ENCODE peak calls at places on chromosomes 6 and 20, in seven cellular contexts. One of them, this sample, is unnamed.

GRCh38 chr6:82248233-82248735 is 740 bp upstream of the IBTK start:
- DNase-seq in ascending aorta: no peak
- DNase-seq in adrenal gland: no peak
- DNase-seq in keratinocyte: no peak
- DNase-seq in psoas muscle: no peak
- DNase-seq in stomach: peak; percentile 31
- DNase-seq in endothelial cell of umbilical vein: no peak
- DNase-seq in this sample: peak; percentile 48

GRCh38 chr20:62523473-62524203 is 47.8 kb upstream of the GATA5 start:
- DNase-seq in ascending aorta: no peak
- DNase-seq in adrenal gland: no peak
- DNase-seq in keratinocyte: no peak
- DNase-seq in psoas muscle: no peak
- DNase-seq in stomach: no peak
- DNase-seq in endothelial cell of umbilical vein: no peak
- DNase-seq in this sample: no peak

GRCh38 chr6:74891358-74891811 is 314.5 kb downstream of the COL12A1 start:
- DNase-seq in ascending aorta: no peak
- DNase-seq in adrenal gland: no peak
- DNase-seq in keratinocyte: no peak
- DNase-seq in psoas muscle: no peak
- DNase-seq in stomach: no peak
- DNase-seq in endothelial cell of umbilical vein: no peak
- DNase-seq in this sample: no peak

GRCh38 chr6:167093922-167094432 is 28.9 kb upstream of the CCR6 start:
- DNase-seq in ascending aorta: no peak
- DNase-seq in adrenal gland: no peak
- DNase-seq in keratinocyte: no peak
- DNase-seq in psoas muscle: peak; percentile 62
- DNase-seq in stomach: no peak
- DNase-seq in endothelial cell of umbilical vein: no peak
- DNase-seq in this sample: no peak

GRCh38 chr6:389622-390021 is 1.9 kb upstream of the IRF4 start:
- DNase-seq in ascending aorta: no peak
- DNase-seq in adrenal gland: no peak
- DNase-seq in keratinocyte: no peak
- DNase-seq in psoas muscle: no peak
- DNase-seq in stomach: no peak
- DNase-seq in endothelial cell of umbilical vein: no peak
- DNase-seq in this sample: peak; percentile 35

GRCh38 chr6:11218077-11218392 is 14.4 kb downstream of the NEDD9 start:
- DNase-seq in ascending aorta: no peak
- DNase-seq in adrenal gland: no peak
- DNase-seq in keratinocyte: no peak
- DNase-seq in psoas muscle: no peak
- DNase-seq in stomach: no peak
- DNase-seq in endothelial cell of umbilical vein: no peak
- DNase-seq in this sample: no peak

GRCh38 chr6:39499053-39499452 is 176.6 kb upstream of the KCNK16 start:
- DNase-seq in ascending aorta: no peak
- DNase-seq in adrenal gland: no peak
- DNase-seq in keratinocyte: no peak
- DNase-seq in psoas muscle: no peak
- DNase-seq in stomach: no peak
- DNase-seq in endothelial cell of umbilical vein: no peak
- DNase-seq in this sample: no peak

GRCh38 chr20:7926767-7927166 is 13.5 kb downstream of the HAO1 start:
- DNase-seq in ascending aorta: no peak
- DNase-seq in adrenal gland: no peak
- DNase-seq in keratinocyte: no peak
- DNase-seq in psoas muscle: no peak
- DNase-seq in stomach: no peak
- DNase-seq in endothelial cell of umbilical vein: peak; percentile 75
- DNase-seq in this sample: peak; percentile 57

GRCh38 chr6:43809417-43810305 is 39.6 kb downstream of the VEGFA start:
- DNase-seq in ascending aorta: no peak
- DNase-seq in adrenal gland: no peak
- DNase-seq in keratinocyte: no peak
- DNase-seq in psoas muscle: no peak
- DNase-seq in stomach: peak; percentile 60
- DNase-seq in endothelial cell of umbilical vein: peak; percentile 2
- DNase-seq in this sample: peak; percentile 80

GRCh38 chr20:38534756-38535155 is 46.2 kb upstream of the ADIG start:
- DNase-seq in ascending aorta: no peak
- DNase-seq in adrenal gland: no peak
- DNase-seq in keratinocyte: no peak
- DNase-seq in psoas muscle: no peak
- DNase-seq in stomach: no peak
- DNase-seq in endothelial cell of umbilical vein: no peak
- DNase-seq in this sample: no peak

GRCh38 chr6:17042422-17043147 is 59.3 kb upstream of the STMND1 start:
- DNase-seq in ascending aorta: no peak
- DNase-seq in adrenal gland: peak; percentile 59
- DNase-seq in keratinocyte: peak; percentile 17
- DNase-seq in psoas muscle: no peak
- DNase-seq in stomach: no peak
- DNase-seq in endothelial cell of umbilical vein: peak; percentile 80
- DNase-seq in this sample: peak; percentile 55
- H3K4me3 ChIP-seq in ascending aorta: no peak overlapping the region
- H3K4me3 ChIP-seq in adrenal gland: no peak overlapping the region
- H3K4me3 ChIP-seq in keratinocyte: no peak overlapping the region
- H3K4me3 ChIP-seq in psoas muscle: no peak overlapping the region
- H3K4me3 ChIP-seq in stomach: no peak overlapping the region
- H3K4me3 ChIP-seq in endothelial cell of umbilical vein: no peak overlapping the region
- H3K4me3 ChIP-seq in this sample: no peak overlapping the region

GRCh38 chr20:29409833-29410804 is 1847.3 kb upstream of the DEFB115 start:
- DNase-seq in ascending aorta: no peak
- DNase-seq in adrenal gland: no peak
- DNase-seq in keratinocyte: no peak
- DNase-seq in psoas muscle: peak; percentile 49
- DNase-seq in stomach: no peak
- DNase-seq in endothelial cell of umbilical vein: no peak
- DNase-seq in this sample: no peak
- H3K4me3 ChIP-seq in ascending aorta: no peak overlapping the region
- H3K4me3 ChIP-seq in adrenal gland: no peak overlapping the region
- H3K4me3 ChIP-seq in keratinocyte: no peak overlapping the region
- H3K4me3 ChIP-seq in psoas muscle: no peak overlapping the region
- H3K4me3 ChIP-seq in stomach: no peak overlapping the region
- H3K4me3 ChIP-seq in endothelial cell of umbilical vein: no peak overlapping the region
- H3K4me3 ChIP-seq in this sample: no peak overlapping the region

GRCh38 chr6:100463685-100464161 is 998 bp downstream of the SIM1 start:
- DNase-seq in ascending aorta: no peak
- DNase-seq in adrenal gland: no peak
- DNase-seq in keratinocyte: no peak
- DNase-seq in psoas muscle: no peak
- DNase-seq in stomach: no peak
- DNase-seq in endothelial cell of umbilical vein: peak; percentile 21
- DNase-seq in this sample: no peak
- H3K4me3 ChIP-seq in ascending aorta: no peak overlapping the region
- H3K4me3 ChIP-seq in adrenal gland: no peak overlapping the region
- H3K4me3 ChIP-seq in keratinocyte: no peak overlapping the region
- H3K4me3 ChIP-seq in psoas muscle: peak overlapping the region; percentile 84
- H3K4me3 ChIP-seq in stomach: no peak overlapping the region
- H3K4me3 ChIP-seq in endothelial cell of umbilical vein: no peak overlapping the region
- H3K4me3 ChIP-seq in this sample: no peak overlapping the region

GRCh38 chr6:137102050-137102848 is 57.5 kb upstream of the IL20RA start:
- DNase-seq in ascending aorta: no peak
- DNase-seq in adrenal gland: no peak
- DNase-seq in keratinocyte: peak; percentile 33
- DNase-seq in psoas muscle: no peak
- DNase-seq in stomach: no peak
- DNase-seq in endothelial cell of umbilical vein: no peak
- DNase-seq in this sample: no peak
- H3K4me3 ChIP-seq in ascending aorta: no peak overlapping the region
- H3K4me3 ChIP-seq in adrenal gland: no peak overlapping the region
- H3K4me3 ChIP-seq in keratinocyte: no peak overlapping the region
- H3K4me3 ChIP-seq in psoas muscle: no peak overlapping the region
- H3K4me3 ChIP-seq in stomach: no peak overlapping the region
- H3K4me3 ChIP-seq in endothelial cell of umbilical vein: no peak overlapping the region
- H3K4me3 ChIP-seq in this sample: no peak overlapping the region

GRCh38 chr6:36272234-36272633 is 2.4 kb downstream of the PNPLA1 start:
- DNase-seq in ascending aorta: no peak
- DNase-seq in adrenal gland: no peak
- DNase-seq in keratinocyte: no peak
- DNase-seq in psoas muscle: no peak
- DNase-seq in stomach: no peak
- DNase-seq in endothelial cell of umbilical vein: no peak
- DNase-seq in this sample: no peak

GRCh38 chr6:36266913-36267644 is 2.8 kb upstream of the PNPLA1 start:
- DNase-seq in ascending aorta: no peak
- DNase-seq in adrenal gland: no peak
- DNase-seq in keratinocyte: no peak
- DNase-seq in psoas muscle: no peak
- DNase-seq in stomach: no peak
- DNase-seq in endothelial cell of umbilical vein: peak; percentile 49
- DNase-seq in this sample: no peak

GRCh38 chr6:36267731-36268477 is 2.0 kb upstream of the PNPLA1 start:
- DNase-seq in ascending aorta: no peak
- DNase-seq in adrenal gland: no peak
- DNase-seq in keratinocyte: no peak
- DNase-seq in psoas muscle: no peak
- DNase-seq in stomach: no peak
- DNase-seq in endothelial cell of umbilical vein: no peak
- DNase-seq in this sample: no peak

GRCh38 chr6:36268478-36269248 is 1.2 kb upstream of the PNPLA1 start:
- DNase-seq in ascending aorta: no peak
- DNase-seq in adrenal gland: peak; percentile 74
- DNase-seq in keratinocyte: no peak
- DNase-seq in psoas muscle: no peak
- DNase-seq in stomach: peak; percentile 44
- DNase-seq in endothelial cell of umbilical vein: no peak
- DNase-seq in this sample: peak; percentile 33

DNA sequence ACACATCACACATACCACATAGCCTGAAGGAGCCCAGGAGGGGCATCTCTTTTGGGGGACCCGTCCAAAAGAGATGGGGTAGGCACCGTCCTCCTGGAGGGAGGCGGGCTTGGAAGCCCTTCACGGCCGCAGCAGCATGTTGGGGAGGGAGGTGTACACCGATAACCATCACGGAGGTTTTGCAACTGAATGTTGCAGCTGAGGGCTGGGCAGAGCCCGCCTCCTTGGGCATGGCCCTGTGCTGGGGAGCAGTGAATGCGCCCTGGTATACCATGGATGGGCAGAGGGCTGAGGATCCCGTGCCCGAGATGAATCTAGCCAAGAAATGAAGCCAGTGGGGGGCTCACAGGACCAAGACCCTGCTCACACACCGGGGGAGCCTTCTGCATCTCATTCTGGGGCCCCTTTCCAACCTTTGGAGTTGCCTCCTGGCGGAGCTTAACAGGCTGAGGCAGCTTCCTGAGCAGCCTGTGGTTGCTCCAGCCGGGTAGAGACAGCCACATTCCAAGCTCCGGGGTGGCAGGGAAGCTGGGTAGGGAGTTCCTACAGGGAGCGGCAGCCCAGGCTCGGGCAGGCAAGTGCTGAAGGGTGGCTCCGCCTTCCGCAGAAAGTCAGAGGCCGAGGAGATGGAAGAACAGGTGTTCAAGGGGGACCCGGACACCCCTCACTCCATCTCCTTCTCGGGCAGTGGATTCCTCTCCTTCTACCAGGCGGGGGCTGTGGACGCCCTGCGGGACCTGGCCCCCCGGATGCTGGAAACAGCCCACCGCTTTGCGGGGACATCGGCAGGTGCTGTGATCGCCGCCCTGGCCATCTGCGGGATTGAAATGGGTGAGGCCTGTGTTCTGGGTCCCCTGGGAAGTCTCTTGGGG is at the start of gene PNPLA1:
- DNase-seq in ascending aorta: no peak
- DNase-seq in adrenal gland: no peak
- DNase-seq in keratinocyte: no peak
- DNase-seq in psoas muscle: no peak
- DNase-seq in stomach: no peak
- DNase-seq in endothelial cell of umbilical vein: no peak
- DNase-seq in this sample: no peak
- H3K4me3 ChIP-seq in ascending aorta: no peak within 1 kb of the TSS
- H3K4me3 ChIP-seq in adrenal gland: no peak within 1 kb of the TSS
- H3K4me3 ChIP-seq in keratinocyte: peak within 1 kb of the TSS; percentile 32
- H3K4me3 ChIP-seq in psoas muscle: no peak within 1 kb of the TSS
- H3K4me3 ChIP-seq in stomach: no peak within 1 kb of the TSS
- H3K4me3 ChIP-seq in endothelial cell of umbilical vein: no peak within 1 kb of the TSS
- H3K4me3 ChIP-seq in this sample: no peak within 1 kb of the TSS

DNA sequence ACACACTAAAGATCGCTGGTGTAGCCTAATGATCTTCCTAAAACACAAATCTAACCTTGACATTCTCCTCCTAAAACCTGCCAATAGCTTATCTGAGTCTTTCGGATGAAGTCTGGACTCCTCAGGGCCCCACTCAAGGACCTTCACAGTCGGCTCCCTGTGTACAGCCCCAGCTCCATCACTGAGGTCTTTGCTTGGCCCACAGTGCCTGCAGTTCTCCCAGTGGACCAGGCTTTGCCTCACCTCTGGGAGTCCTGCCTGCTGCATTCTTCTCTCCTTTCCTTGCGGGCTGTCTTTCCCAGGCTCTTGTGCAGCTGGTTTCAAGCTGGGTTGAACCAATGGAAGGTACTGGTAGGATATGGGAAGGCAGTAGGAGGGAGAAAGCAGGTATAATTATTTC is 122.6 kb upstream of the FERMT1 start:
- DNase-seq in ascending aorta: no peak
- DNase-seq in adrenal gland: no peak
- DNase-seq in keratinocyte: no peak
- DNase-seq in psoas muscle: no peak
- DNase-seq in stomach: no peak
- DNase-seq in endothelial cell of umbilical vein: no peak
- DNase-seq in this sample: no peak
- H3K4me3 ChIP-seq in ascending aorta: no peak overlapping the region
- H3K4me3 ChIP-seq in adrenal gland: no peak overlapping the region
- H3K4me3 ChIP-seq in keratinocyte: no peak overlapping the region
- H3K4me3 ChIP-seq in psoas muscle: no peak overlapping the region
- H3K4me3 ChIP-seq in stomach: no peak overlapping the region
- H3K4me3 ChIP-seq in endothelial cell of umbilical vein: no peak overlapping the region
- H3K4me3 ChIP-seq in this sample: no peak overlapping the region

GRCh38 chr6:25165817-25166216 is 113.4 kb upstream of the CARMIL1 start:
- DNase-seq in ascending aorta: no peak
- DNase-seq in adrenal gland: no peak
- DNase-seq in keratinocyte: no peak
- DNase-seq in psoas muscle: no peak
- DNase-seq in stomach: no peak
- DNase-seq in endothelial cell of umbilical vein: no peak
- DNase-seq in this sample: no peak
- H3K4me3 ChIP-seq in ascending aorta: no peak overlapping the region
- H3K4me3 ChIP-seq in adrenal gland: no peak overlapping the region
- H3K4me3 ChIP-seq in keratinocyte: no peak overlapping the region
- H3K4me3 ChIP-seq in psoas muscle: no peak overlapping the region
- H3K4me3 ChIP-seq in stomach: peak overlapping the region; percentile 13
- H3K4me3 ChIP-seq in endothelial cell of umbilical vein: no peak overlapping the region
- H3K4me3 ChIP-seq in this sample: no peak overlapping the region

DNA sequence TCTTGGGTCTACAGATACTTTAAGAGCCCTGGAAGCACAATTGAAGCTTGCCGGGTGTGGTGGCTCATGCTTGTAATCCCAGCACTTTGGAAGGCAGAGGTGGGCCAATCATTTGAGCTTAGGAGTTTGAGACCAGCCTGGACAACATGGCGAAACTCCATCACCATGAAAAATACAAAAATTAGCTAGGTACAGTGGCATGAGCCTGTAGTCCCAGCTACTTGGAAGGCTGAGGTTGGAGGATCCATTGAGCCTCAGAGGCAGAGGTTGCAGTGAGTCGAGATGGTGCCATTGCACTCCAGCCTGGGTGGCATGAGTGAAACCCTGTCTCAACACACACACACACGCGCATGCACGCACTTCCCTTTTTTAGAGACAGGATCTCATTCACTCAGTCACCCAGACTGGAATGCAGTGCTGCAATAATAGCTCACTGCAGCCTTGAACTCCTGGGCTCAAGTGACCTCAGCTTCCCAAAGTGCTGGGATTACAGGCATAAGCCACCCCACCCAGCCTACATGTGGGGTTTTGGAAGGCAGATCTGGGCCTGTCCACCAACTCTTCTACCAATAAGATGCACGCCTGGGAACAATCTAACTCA is 182.5 kb upstream of the JARID2 start:
- DNase-seq in ascending aorta: peak; percentile 18
- DNase-seq in adrenal gland: peak; percentile 57
- DNase-seq in keratinocyte: peak; percentile 62
- DNase-seq in psoas muscle: peak; percentile 58
- DNase-seq in stomach: no peak
- DNase-seq in endothelial cell of umbilical vein: no peak
- DNase-seq in this sample: peak; percentile 20
- H3K4me3 ChIP-seq in ascending aorta: no peak overlapping the region
- H3K4me3 ChIP-seq in adrenal gland: no peak overlapping the region
- H3K4me3 ChIP-seq in keratinocyte: no peak overlapping the region
- H3K4me3 ChIP-seq in psoas muscle: no peak overlapping the region
- H3K4me3 ChIP-seq in stomach: no peak overlapping the region
- H3K4me3 ChIP-seq in endothelial cell of umbilical vein: no peak overlapping the region
- H3K4me3 ChIP-seq in this sample: no peak overlapping the region

This sample was measured in fibroblast of lung.